ENCODE peak calls at places on chromosomes 6 and 20, in nine cellular contexts. N is PC-9, H is Calu3, W is AG09319, K is hepatocyte, Y is left ventricle myocardium inferior, V is hypothalamus, Z is LHCN-M2, B is GM13976. M is an unnamed sample.

GRCh38 chr20:54133434-54134427 is 40.1 kb downstream of the CYP24A1 start:
- DNase-seq in N (peak), Z (peak), W (no peak), Y (no peak), H (peak), B (no peak), K (peak), V (no peak), M (no peak)

GRCh38 chr6:168060521-168060931 is 18.5 kb downstream of the FRMD1 start:
- DNase-seq in Y (peak), Z (peak), V (no peak), W (peak), N (no peak), B (no peak), H (peak), K (peak), M (peak)

GRCh38 chr6:35461270-35461669 is 6.9 kb upstream of the RPL10A start:
- DNase-seq in N (peak), Z (no peak), K (no peak), Y (no peak), H (no peak), V (no peak), B (no peak), W (no peak), M (no peak)

GRCh38 chr6:41767112-41767946 is 12.4 kb downstream of the FRS3 start:
- DNase-seq in Y (peak), H (peak), V (no peak), Z (no peak), W (peak), B (no peak), N (peak), K (peak), M (peak)

GRCh38 chr6:21648475-21649050 is 55.0 kb downstream of the SOX4 start:
- DNase-seq in W (no peak), B (peak), N (no peak), V (no peak), K (no peak), Z (no peak), Y (no peak), H (no peak), M (no peak)

GRCh38 chr6:45001663-45002062 is 326.5 kb upstream of the RUNX2 start:
- DNase-seq in B (peak), V (no peak), Z (no peak), K (no peak), N (no peak), H (no peak), W (peak), Y (no peak), M (no peak)

GRCh38 chr6:145756170-145756662 is 20.9 kb upstream of the EPM2A start:
- DNase-seq in Y (peak), Z (peak), W (peak), H (peak), K (peak), N (peak), B (no peak), V (no peak), M (no peak)

GRCh38 chr6:53361549-53362031 is 12.8 kb upstream of the ELOVL5 start:
- DNase-seq in V (no peak), Z (no peak), B (peak), K (no peak), W (no peak), H (no peak), Y (no peak), N (no peak), M (no peak)

GRCh38 chr6:67722861-67723261 is 912.2 kb upstream of the ADGRB3 start:
- DNase-seq in H (no peak), W (no peak), N (no peak), V (no peak), K (no peak), Y (no peak), Z (no peak), B (no peak), M (no peak)

GRCh38 chr6:56021943-56022342 is 146.6 kb upstream of the BMP5 start:
- DNase-seq in W (no peak), Y (no peak), V (no peak), H (no peak), Z (no peak), N (no peak), B (no peak), K (no peak), M (no peak)

GRCh38 chr20:50068041-50068651 is 44.8 kb downstream of the UBE2V1 start:
- DNase-seq in Z (no peak), N (no peak), V (no peak), B (no peak), Y (no peak), K (no peak), W (no peak), H (no peak), M (no peak)

GRCh38 chr6:79413562-79414002 is 123.6 kb downstream of the LCA5 start:
- DNase-seq in K (peak), Y (no peak), V (no peak), W (peak), Z (peak), N (peak), B (no peak), H (no peak), M (no peak)

GRCh38 chr6:98452721-98453120 is 381.7 kb upstream of the POU3F2 start:
- DNase-seq in H (no peak), Y (no peak), Z (no peak), W (no peak), N (no peak), V (no peak), B (no peak), K (no peak), M (no peak)

GRCh38 chr20:42972591-42972990 is 217.1 kb downstream of the PTPRT start:
- DNase-seq in B (no peak), W (no peak), V (no peak), Z (no peak), K (no peak), N (no peak), Y (no peak), H (no peak), M (no peak)

GRCh38 chr6:12490904-12491571 is 200.9 kb downstream of the EDN1 start:
- DNase-seq in B (no peak), H (peak), Z (peak), N (peak), W (no peak), K (peak), Y (no peak), V (no peak), M (no peak)

GRCh38 chr6:5718231-5718947 is 288.3 kb downstream of the NRN1 start:
- DNase-seq in Z (no peak), B (no peak), V (no peak), K (no peak), Y (no peak), H (no peak), N (no peak), W (no peak), M (no peak)

GRCh38 chr6:118280210-118280609 is 267.9 kb upstream of the PLN start:
- DNase-seq in B (peak), W (no peak), Y (no peak), H (no peak), N (no peak), V (no peak), K (no peak), Z (no peak), M (no peak)

GRCh38 chr6:43093361-43094289 is 17.5 kb downstream of the PTK7 start:
- DNase-seq in K (no peak), H (peak), N (no peak), B (no peak), Y (no peak), V (no peak), W (peak), Z (peak), M (peak)

M was measured in right atrium auricular region.